ENCODE peak calls at places on chromosomes 1 and 21, in seven cellular contexts. P, O, N, V, H, Q and A are unnamed samples.

GRCh38 chr1:94883688-94884087 is 43.2 kb downstream of the CNN3 start:
- DNase-seq in P (no peak), O (no peak), N (no peak), V (no peak), H (no peak), Q (peak; percentile 15), A (peak; percentile 88)

GRCh38 chr1:68291763-68292384 is 59.6 kb upstream of the WLS start:
- DNase-seq in P (no peak), O (no peak), N (no peak), V (no peak), H (no peak), Q (no peak), A (peak; percentile 50)

GRCh38 chr1:48035371-48036141 is 38.4 kb upstream of the TRABD2B start:
- DNase-seq in P (no peak), O (no peak), N (no peak), V (no peak), H (no peak), Q (no peak), A (no peak)

GRCh38 chr1:167629681-167630567 is at the start of gene RCSD1:
- DNase-seq in P (peak; percentile 24), O (peak; percentile 87), N (peak; percentile 78), V (peak; percentile 20), H (no peak), Q (peak; percentile 81), A (no peak)

GRCh38 chr1:178093150-178093957 is 550 bp upstream of the RASAL2 start:
- DNase-seq in P (peak; percentile 95), O (no peak), N (peak; percentile 94), V (peak; percentile 90), H (peak; percentile 82), Q (no peak), A (peak; percentile 98)

GRCh38 chr1:28010979-28011378 is 51.2 kb downstream of the XKR8 start:
- DNase-seq in P (no peak), O (no peak), N (no peak), V (no peak), H (no peak), Q (no peak), A (no peak)

GRCh38 chr1:5129746-5130355 is 475.4 kb downstream of the AJAP1 start:
- DNase-seq in P (no peak), O (no peak), N (no peak), V (no peak), H (no peak), Q (no peak), A (no peak)

GRCh38 chr1:19437911-19438310 is 47.4 kb downstream of the CAPZB start:
- DNase-seq in P (no peak), O (no peak), N (no peak), V (peak; percentile 90), H (no peak), Q (no peak), A (peak; percentile 89)

GRCh38 chr1:170530972-170531757 is 801 bp upstream of the GORAB start:
- DNase-seq in P (no peak), O (no peak), N (peak; percentile 1), V (peak; percentile 51), H (no peak), Q (peak; percentile 6), A (peak; percentile 23)

GRCh38 chr1:244049142-244049968 is 1.7 kb upstream of the ZBTB18 start:
- DNase-seq in P (no peak), O (peak; percentile 54), N (peak; percentile 73), V (peak; percentile 59), H (no peak), Q (peak; percentile 81), A (peak; percentile 19)

GRCh38 chr1:67766117-67766978 is 66.9 kb downstream of the GNG12 start:
- DNase-seq in P (peak; percentile 70), O (peak; percentile 78), N (peak; percentile 35), V (peak; percentile 66), H (peak; percentile 64), Q (peak; percentile 42), A (peak; percentile 81)

GRCh38 chr1:221667504-221667903 is 74.4 kb downstream of the DUSP10 start:
- DNase-seq in P (peak; percentile 92), O (no peak), N (no peak), V (no peak), H (peak; percentile 46), Q (no peak), A (peak; percentile 89)

GRCh38 chr1:232579958-232580705 is 49.8 kb downstream of the SIPA1L2 start:
- DNase-seq in P (peak; percentile 22), O (no peak), N (no peak), V (no peak), H (no peak), Q (no peak), A (no peak)

GRCh38 chr1:24999426-24999825 is 69.3 kb upstream of the RUNX3 start:
- DNase-seq in P (no peak), O (no peak), N (no peak), V (no peak), H (no peak), Q (no peak), A (no peak)

GRCh38 chr1:10693497-10694273 is 102.8 kb downstream of the CASZ1 start:
- DNase-seq in P (no peak), O (peak; percentile 73), N (peak; percentile 74), V (peak; percentile 56), H (no peak), Q (peak; percentile 56), A (peak; percentile 9)

GRCh38 chr1:43288785-43289466 is 3.5 kb upstream of the C1orf210 start:
- DNase-seq in P (no peak), O (no peak), N (no peak), V (no peak), H (no peak), Q (no peak), A (no peak)

GRCh38 chr21:32772281-32773047 is 909 bp upstream of the PAXBP1 start:
- DNase-seq in P (peak; percentile 24), O (peak; percentile 50), N (peak; percentile 29), V (no peak), H (no peak), Q (peak; percentile 47), A (peak; percentile 43)

GRCh38 chr1:54080598-54081049 is 27.2 kb downstream of the TCEANC2 start:
- DNase-seq in P (no peak), O (no peak), N (no peak), V (no peak), H (no peak), Q (no peak), A (no peak)

GRCh38 chr1:223752721-223753515 is 40.6 kb downstream of the CAPN2 start:
- DNase-seq in P (no peak), O (no peak), N (no peak), V (no peak), H (no peak), Q (no peak), A (no peak)

GRCh38 chr21:42063578-42064521 is 7.3 kb upstream of the UMODL1 start:
- DNase-seq in P (peak; percentile 78), O (peak; percentile 87), N (no peak), V (no peak), H (no peak), Q (peak; percentile 30), A (no peak)

GRCh38 chr1:160357286-160358002 is 9.4 kb upstream of the NHLH1 start:
- DNase-seq in P (no peak), O (no peak), N (no peak), V (no peak), H (no peak), Q (no peak), A (no peak)

GRCh38 chr1:4064150-4064889 is 164.2 kb upstream of the C1orf174 start:
- DNase-seq in P (no peak), O (no peak), N (no peak), V (no peak), H (no peak), Q (no peak), A (no peak)

GRCh38 chr1:4062992-4063391 is 162.9 kb upstream of the C1orf174 start:
- DNase-seq in P (no peak), O (no peak), N (no peak), V (no peak), H (no peak), Q (no peak), A (no peak)

GRCh38 chr1:4062560-4062959 is 162.5 kb upstream of the C1orf174 start:
- DNase-seq in P (no peak), O (no peak), N (no peak), V (no peak), H (no peak), Q (no peak), A (no peak)

GRCh38 chr1:4062041-4062440 is 162.0 kb upstream of the C1orf174 start:
- DNase-seq in P (no peak), O (no peak), N (no peak), V (no peak), H (no peak), Q (no peak), A (no peak)

GRCh38 chr1:4063516-4063915 is 163.4 kb upstream of the C1orf174 start:
- DNase-seq in P (no peak), O (no peak), N (no peak), V (no peak), H (no peak), Q (no peak), A (no peak)
- H3K4me3 ChIP-seq in P (no peak overlapping the region), O (no peak overlapping the region), N (no peak overlapping the region), V (no peak overlapping the region), H (no peak overlapping the region), Q (no peak overlapping the region), A (no peak overlapping the region)

DNA sequence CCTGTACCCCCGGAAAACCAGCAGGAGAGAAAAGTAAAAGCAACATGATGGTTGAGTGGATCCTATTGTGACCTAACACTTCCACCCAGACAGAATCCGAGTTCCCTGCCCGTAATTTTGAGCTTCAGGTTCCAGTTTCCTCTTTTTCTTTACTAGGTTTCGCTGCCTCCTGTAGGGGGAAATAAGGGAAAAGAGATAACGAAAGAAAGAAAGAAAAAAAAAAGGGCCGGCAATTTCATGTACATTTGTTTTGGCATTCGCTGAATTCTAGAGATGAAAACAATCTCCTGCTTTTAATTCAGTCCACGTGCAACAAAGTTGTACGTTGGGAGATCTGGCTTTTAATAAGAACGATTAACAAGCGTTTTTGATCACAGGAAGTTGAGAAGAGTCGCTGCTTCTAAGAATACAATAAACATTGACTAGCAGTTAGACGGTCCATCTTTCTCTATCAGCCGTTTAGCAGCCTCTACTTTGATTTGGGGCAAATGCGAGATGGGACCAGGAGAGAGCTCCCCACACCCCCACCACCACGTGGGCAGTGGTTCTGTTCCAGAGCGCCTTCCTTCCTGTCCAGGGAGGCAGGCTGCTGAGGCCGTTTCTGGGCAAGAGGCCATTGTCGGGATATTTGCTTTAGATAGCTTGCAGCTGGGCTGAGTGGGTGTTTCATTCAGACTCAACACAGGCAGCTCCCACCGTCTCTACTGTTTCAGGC is 155.9 kb upstream of the RUNX1 start:
- DNase-seq in P (no peak), O (peak; percentile 54), N (no peak), V (peak; percentile 90), H (peak; percentile 56), Q (peak; percentile 38), A (peak; percentile 95)
- H3K4me3 ChIP-seq in P (no peak overlapping the region), O (peak overlapping the region; percentile 2), N (no peak overlapping the region), V (peak overlapping the region; percentile 21), H (no peak overlapping the region), Q (no peak overlapping the region), A (peak overlapping the region; percentile 22)

DNA sequence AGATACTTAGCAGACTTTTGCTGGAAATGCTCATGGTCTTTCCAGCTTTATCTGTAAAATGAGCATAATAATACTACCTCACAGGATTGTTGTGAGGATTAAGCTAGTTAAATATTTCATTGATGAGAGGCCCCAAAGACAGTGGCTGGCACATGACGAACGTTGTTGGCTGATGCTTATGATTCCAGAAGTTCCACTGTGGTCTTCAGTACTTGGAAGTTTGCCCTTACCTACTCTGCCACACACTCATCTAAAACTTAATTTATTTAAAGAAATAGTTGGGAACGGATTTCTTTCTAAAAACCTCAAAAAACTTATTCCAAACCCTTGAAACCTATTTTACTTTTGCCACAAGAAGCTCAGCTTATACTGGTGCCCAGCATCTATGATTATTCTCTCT is 170.7 kb downstream of the DHRS3 start:
- DNase-seq in P (no peak), O (no peak), N (no peak), V (no peak), H (no peak), Q (no peak), A (peak; percentile 71)
- H3K4me3 ChIP-seq in P (no peak overlapping the region), O (no peak overlapping the region), N (no peak overlapping the region), V (no peak overlapping the region), H (no peak overlapping the region), Q (no peak overlapping the region), A (no peak overlapping the region)

GRCh38 chr1:190494451-190494850 is 16.8 kb upstream of the BRINP3 start:
- DNase-seq in P (no peak), O (no peak), N (no peak), V (no peak), H (no peak), Q (no peak), A (peak; percentile 2)
- H3K4me3 ChIP-seq in P (no peak overlapping the region), O (no peak overlapping the region), N (no peak overlapping the region), V (no peak overlapping the region), H (no peak overlapping the region), Q (no peak overlapping the region), A (no peak overlapping the region)